ENCODE peak calls at places on chromosomes 4 and X, in seven cellular contexts. G, H, C, Q, T, J and U are unnamed samples.
A peak's percentile ranks its signal among the peaks of the same experiment; 100 is the strongest.

GRCh38 chr4:186067757-186068385 is 1.1 kb upstream of the TLR3 start:
- DNase-seq in G (peak; percentile 91), H (peak; percentile 66), C (peak; percentile 37), Q (peak; percentile 6), T (peak; percentile 75), J (peak; percentile 43), U (no peak)

GRCh38 chr4:152534541-152535231 is 1.2 kb downstream of the FBXW7 start:
- DNase-seq in G (peak; percentile 59), H (peak; percentile 54), C (peak; percentile 61), Q (peak; percentile 41), T (peak; percentile 76), J (peak; percentile 16), U (peak; percentile 82)

GRCh38 chr4:18850763-18851331 is 829.3 kb upstream of the LCORL start:
- DNase-seq in G (no peak), H (no peak), C (no peak), Q (no peak), T (no peak), J (no peak), U (no peak)

GRCh38 chrX:107548775-107549174 is 79.5 kb upstream of the PRPS1 start:
- DNase-seq in G (no peak), H (no peak), C (no peak), Q (no peak), T (no peak), J (no peak), U (no peak)

GRCh38 chr4:121758896-121759568 is 5.9 kb downstream of the SMIM43 start:
- DNase-seq in G (no peak), H (no peak), C (no peak), Q (no peak), T (no peak), J (no peak), U (no peak)

GRCh38 chrX:129423191-129423590 is 100.1 kb downstream of the SMARCA1 start:
- DNase-seq in G (no peak), H (no peak), C (no peak), Q (no peak), T (no peak), J (no peak), U (no peak)

GRCh38 chr4:127641524-127641923 is 8.8 kb downstream of the INTU start:
- DNase-seq in G (no peak), H (no peak), C (no peak), Q (no peak), T (no peak), J (no peak), U (no peak)

GRCh38 chrX:84108589-84108988 is 79.4 kb downstream of the RPS6KA6 start:
- DNase-seq in G (peak; percentile 1), H (peak; percentile 28), C (no peak), Q (no peak), T (peak; percentile 41), J (no peak), U (no peak)

GRCh38 chrX:38192007-38192625 is 28.6 kb downstream of the SRPX start:
- DNase-seq in G (peak; percentile 56), H (no peak), C (no peak), Q (peak; percentile 0), T (peak; percentile 25), J (no peak), U (peak; percentile 15)

GRCh38 chrX:68504237-68504636 is 5.4 kb downstream of the YIPF6 start:
- DNase-seq in G (no peak), H (no peak), C (peak; percentile 44), Q (peak; percentile 65), T (no peak), J (no peak), U (no peak)

GRCh38 chrX:39152106-39152649 is 350.9 kb downstream of the MID1IP1 start:
- DNase-seq in G (peak; percentile 61), H (peak; percentile 54), C (peak; percentile 22), Q (no peak), T (peak; percentile 48), J (peak; percentile 2), U (peak; percentile 60)

GRCh38 chr4:184343400-184344177 is 125.9 kb upstream of the ENPP6 start:
- DNase-seq in G (peak; percentile 86), H (peak; percentile 87), C (peak; percentile 36), Q (peak; percentile 19), T (peak; percentile 82), J (peak; percentile 95), U (peak; percentile 82)

GRCh38 chr4:39469429-39470077 is 10.7 kb downstream of the LIAS start:
- DNase-seq in G (peak; percentile 96), H (peak; percentile 46), C (no peak), Q (no peak), T (no peak), J (peak; percentile 82), U (no peak)

GRCh38 chr4:69994782-69995181 is 984 bp upstream of the STATH start:
- DNase-seq in G (no peak), H (no peak), C (no peak), Q (no peak), T (no peak), J (no peak), U (no peak)

GRCh38 chr4:108783666-108784463 is 21.0 kb upstream of the ETNPPL start:
- DNase-seq in G (peak; percentile 34), H (no peak), C (no peak), Q (no peak), T (no peak), J (no peak), U (no peak)

GRCh38 chr4:18441676-18442075 is 420.1 kb upstream of the LCORL start:
- DNase-seq in G (no peak), H (no peak), C (no peak), Q (no peak), T (no peak), J (no peak), U (no peak)

GRCh38 chrX:38060331-38060878 is 54.1 kb downstream of the SYTL5 start:
- DNase-seq in G (peak; percentile 24), H (no peak), C (no peak), Q (no peak), T (no peak), J (no peak), U (no peak)

GRCh38 chrX:150200820-150201287 is 162.3 kb upstream of the MAMLD1 start:
- DNase-seq in G (peak; percentile 97), H (no peak), C (peak; percentile 20), Q (peak; percentile 53), T (no peak), J (no peak), U (no peak)

GRCh38 chr4:164943192-164943591 is 34.3 kb downstream of the TRIM61 start:
- DNase-seq in G (no peak), H (no peak), C (no peak), Q (no peak), T (no peak), J (no peak), U (no peak)

GRCh38 chr4:18847276-18847890 is 825.8 kb upstream of the LCORL start:
- DNase-seq in G (peak; percentile 41), H (no peak), C (no peak), Q (no peak), T (peak; percentile 7), J (no peak), U (no peak)

GRCh38 chrX:74291964-74292891 is 11.8 kb upstream of the ZCCHC13 start:
- DNase-seq in G (peak; percentile 92), H (peak; percentile 89), C (peak; percentile 80), Q (peak; percentile 84), T (peak; percentile 89), J (peak; percentile 89), U (peak; percentile 91)

GRCh38 chr4:155299103-155299502 is 77.7 kb downstream of the MAP9 start:
- DNase-seq in G (no peak), H (no peak), C (no peak), Q (no peak), T (no peak), J (no peak), U (no peak)

GRCh38 chrX:51376672-51377071 is 44.0 kb downstream of the NUDT10 start:
- DNase-seq in G (no peak), H (no peak), C (no peak), Q (no peak), T (no peak), J (no peak), U (no peak)

GRCh38 chr4:3365871-3366842 is 73.3 kb downstream of the RGS12 start:
- DNase-seq in G (no peak), H (no peak), C (no peak), Q (no peak), T (no peak), J (no peak), U (no peak)

GRCh38 chr4:170089274-170089742 is 448 bp downstream of the AADAT start:
- DNase-seq in G (peak; percentile 54), H (peak; percentile 42), C (no peak), Q (no peak), T (peak; percentile 21), J (peak; percentile 8), U (no peak)

GRCh38 chr4:8728536-8729407 is 136.2 kb downstream of the CPZ start:
- DNase-seq in G (no peak), H (peak; percentile 12), C (peak; percentile 4), Q (no peak), T (no peak), J (no peak), U (no peak)

GRCh38 chr4:156378053-156378665 is 424.5 kb upstream of the CTSO start:
- DNase-seq in G (no peak), H (peak; percentile 23), C (no peak), Q (no peak), T (no peak), J (no peak), U (no peak)

GRCh38 chrX:68829594-68830485 is 1.0 kb downstream of the EFNB1 start:
- DNase-seq in G (peak; percentile 52), H (peak; percentile 28), C (no peak), Q (no peak), T (no peak), J (no peak), U (peak; percentile 46)

GRCh38 chr4:33334416-33334815 is 2614.2 kb downstream of the PCDH7 start:
- DNase-seq in G (peak; percentile 90), H (no peak), C (no peak), Q (no peak), T (no peak), J (no peak), U (no peak)

GRCh38 chr4:188722911-188723310 is 583.7 kb downstream of the TRIML1 start:
- DNase-seq in G (no peak), H (no peak), C (no peak), Q (no peak), T (no peak), J (no peak), U (no peak)

GRCh38 chr4:26424143-26424542 is 66.1 kb downstream of the CCKAR start:
- DNase-seq in G (no peak), H (no peak), C (no peak), Q (no peak), T (no peak), J (no peak), U (no peak)